ENCODE peak calls at places on chromosomes 3 and 15, in ten cellular contexts. O, Y, B, A, U, H, R, Q, M and G are unnamed samples.

GRCh38 chr15:98684441-98684840 is 36.1 kb downstream of the IGF1R start:
- DNase-seq in O (no peak), Y (peak), B (no peak), A (no peak), U (no peak), H (no peak), R (no peak), Q (no peak), M (no peak), G (no peak)

GRCh38 chr15:25810631-25811077 is 52.5 kb downstream of the ATP10A start:
- DNase-seq in O (no peak), Y (no peak), B (peak), A (no peak), U (no peak), H (peak), R (no peak), Q (no peak), M (no peak), G (no peak)

GRCh38 chr3:137065381-137065780 is 107.6 kb downstream of the IL20RB start:
- DNase-seq in O (no peak), Y (no peak), B (no peak), A (no peak), U (no peak), H (no peak), R (no peak), Q (no peak), M (no peak), G (peak)

GRCh38 chr3:125042725-125043406 is 12.9 kb downstream of the HEG1 start:
- DNase-seq in O (peak), Y (no peak), B (no peak), A (no peak), U (peak), H (no peak), R (no peak), Q (no peak), M (no peak), G (no peak)

GRCh38 chr3:29280675-29281264 is at the start of gene RBMS3:
- DNase-seq in O (peak), Y (peak), B (no peak), A (peak), U (peak), H (peak), R (peak), Q (peak), M (no peak), G (peak)

GRCh38 chr3:138434276-138434874 is at the start of gene ESYT3:
- DNase-seq in O (peak), Y (peak), B (peak), A (peak), U (peak), H (peak), R (peak), Q (peak), M (peak), G (peak)

GRCh38 chr3:193269343-193269742 is 28.3 kb downstream of the PLAAT1 start:
- DNase-seq in O (no peak), Y (no peak), B (no peak), A (no peak), U (no peak), H (no peak), R (no peak), Q (no peak), M (no peak), G (no peak)

GRCh38 chr15:95202569-95203349 is 971.4 kb downstream of the MCTP2 start:
- DNase-seq in O (no peak), Y (peak), B (no peak), A (no peak), U (no peak), H (no peak), R (no peak), Q (no peak), M (no peak), G (no peak)

GRCh38 chr3:128727996-128728395 is 2.0 kb downstream of the RAB7A start:
- DNase-seq in O (no peak), Y (peak), B (no peak), A (no peak), U (no peak), H (no peak), R (no peak), Q (no peak), M (no peak), G (no peak)

GRCh38 chr3:104018541-104018940 is 1348.2 kb upstream of the ALCAM start:
- DNase-seq in O (no peak), Y (no peak), B (no peak), A (no peak), U (no peak), H (no peak), R (no peak), Q (no peak), M (no peak), G (no peak)

GRCh38 chr15:47288794-47289193 is 428.5 kb upstream of the SEMA6D start:
- DNase-seq in O (no peak), Y (no peak), B (no peak), A (no peak), U (no peak), H (no peak), R (no peak), Q (no peak), M (no peak), G (no peak)

GRCh38 chr3:197697355-197697754 is 39.3 kb downstream of the RUBCN start:
- DNase-seq in O (no peak), Y (no peak), B (no peak), A (no peak), U (no peak), H (no peak), R (no peak), Q (no peak), M (no peak), G (no peak)

GRCh38 chr15:70659662-70660061 is 103.7 kb downstream of the UACA start:
- DNase-seq in O (no peak), Y (no peak), B (no peak), A (no peak), U (no peak), H (no peak), R (no peak), Q (no peak), M (no peak), G (no peak)

GRCh38 chr15:70508561-70509281 is 254.6 kb downstream of the UACA start:
- DNase-seq in O (no peak), Y (peak), B (no peak), A (no peak), U (no peak), H (no peak), R (no peak), Q (peak), M (peak), G (no peak)

GRCh38 chr15:88193415-88193814 is 63.1 kb downstream of the NTRK3 start:
- DNase-seq in O (no peak), Y (no peak), B (no peak), A (no peak), U (no peak), H (no peak), R (no peak), Q (peak), M (no peak), G (no peak)

GRCh38 chr15:55110446-55110845 is 86.3 kb downstream of the RSL24D1 start:
- DNase-seq in O (no peak), Y (no peak), B (no peak), A (no peak), U (no peak), H (no peak), R (no peak), Q (no peak), M (no peak), G (peak)

GRCh38 chr3:132038198-132038825 is 3.5 kb upstream of the CPNE4 start:
- DNase-seq in O (no peak), Y (peak), B (no peak), A (no peak), U (no peak), H (no peak), R (no peak), Q (peak), M (no peak), G (peak)

GRCh38 chr3:131561511-131561910 is 58.7 kb upstream of the MRPL3 start:
- DNase-seq in O (no peak), Y (no peak), B (no peak), A (no peak), U (no peak), H (peak), R (no peak), Q (no peak), M (no peak), G (no peak)

GRCh38 chr3:181610083-181610972 is 101.4 kb upstream of the SOX2 start:
- DNase-seq in O (no peak), Y (no peak), B (no peak), A (no peak), U (no peak), H (no peak), R (no peak), Q (no peak), M (no peak), G (no peak)

GRCh38 chr3:48561045-48561736 is 2.4 kb downstream of the UCN2 start:
- DNase-seq in O (peak), Y (peak), B (no peak), A (no peak), U (peak), H (peak), R (peak), Q (no peak), M (no peak), G (no peak)

GRCh38 chr3:67037615-67038014 is 39.5 kb downstream of the KBTBD8 start:
- DNase-seq in O (no peak), Y (no peak), B (no peak), A (no peak), U (no peak), H (no peak), R (no peak), Q (no peak), M (no peak), G (peak)

GRCh38 chr3:53082736-53083135 is 36.9 kb upstream of the SFMBT1 start:
- DNase-seq in O (no peak), Y (no peak), B (no peak), A (no peak), U (no peak), H (no peak), R (no peak), Q (no peak), M (peak), G (no peak)

GRCh38 chr3:78580691-78581090 is 1187.1 kb downstream of the ROBO1 start:
- DNase-seq in O (no peak), Y (no peak), B (no peak), A (no peak), U (no peak), H (no peak), R (no peak), Q (no peak), M (no peak), G (no peak)

GRCh38 chr3:29763115-29763514 is 482.2 kb downstream of the RBMS3 start:
- DNase-seq in O (no peak), Y (peak), B (no peak), A (no peak), U (no peak), H (no peak), R (no peak), Q (no peak), M (no peak), G (no peak)

GRCh38 chr3:126268866-126269265 is 88.3 kb downstream of the KLF15 start:
- DNase-seq in O (no peak), Y (no peak), B (no peak), A (no peak), U (no peak), H (no peak), R (no peak), Q (no peak), M (no peak), G (no peak)

GRCh38 chr3:170414202-170414663 is 4.4 kb upstream of the CLDN11 start:
- DNase-seq in O (peak), Y (peak), B (peak), A (no peak), U (no peak), H (no peak), R (peak), Q (peak), M (peak), G (peak)

GRCh38 chr3:8962226-8962861 is 928 bp downstream of the RAD18 start:
- DNase-seq in O (no peak), Y (no peak), B (no peak), A (no peak), U (no peak), H (no peak), R (no peak), Q (no peak), M (no peak), G (no peak)